ENCODE peak calls at places on chromosomes 1 and 21, in eight cellular contexts. I is GM12865, W is keratinocyte, K is HL-60, L is RWPE1, R is tibial artery, Q is HFF-Myc, H is BJ. G is an unnamed sample.

GRCh38 chr1:45300669-45300997 is 26.1 kb upstream of the HPDL start:
- DNase-seq in I (no peak), W (no peak), K (no peak), L (no peak), R (no peak), Q (no peak), H (no peak), G (no peak)

GRCh38 chr1:171532520-171532919 is 47.2 kb downstream of the PRRC2C start:
- DNase-seq in I (no peak), W (no peak), K (no peak), L (no peak), R (no peak), Q (no peak), H (no peak), G (no peak)

GRCh38 chr1:158838660-158839059 is 7.5 kb downstream of the MNDA start:
- DNase-seq in I (no peak), W (no peak), K (no peak), L (no peak), R (no peak), Q (no peak), H (no peak), G (no peak)

GRCh38 chr1:54256756-54257155 is 56.8 kb downstream of the MRPL37 start:
- DNase-seq in I (no peak), W (no peak), K (no peak), L (no peak), R (no peak), Q (no peak), H (no peak), G (no peak)

GRCh38 chr1:174074757-174075156 is 52.6 kb upstream of the RC3H1 start:
- DNase-seq in I (peak; percentile 18), W (no peak), K (no peak), L (peak; percentile 16), R (no peak), Q (peak; percentile 2), H (no peak), G (no peak)

GRCh38 chr1:40802078-40803075 is 18.8 kb downstream of the KCNQ4 start:
- DNase-seq in I (peak; percentile 90), W (peak; percentile 7), K (peak; percentile 64), L (peak; percentile 95), R (peak; percentile 75), Q (peak; percentile 9), H (peak; percentile 8), G (no peak)

GRCh38 chr1:185045793-185046441 is 559 bp downstream of the RNF2 start:
- DNase-seq in I (peak; percentile 47), W (no peak), K (no peak), L (peak; percentile 60), R (peak; percentile 26), Q (no peak), H (no peak), G (no peak)

GRCh38 chr1:4595341-4596225 is 58.8 kb upstream of the AJAP1 start:
- DNase-seq in I (no peak), W (no peak), K (no peak), L (no peak), R (no peak), Q (no peak), H (no peak), G (no peak)

GRCh38 chr1:209132736-209133467 is 450.6 kb upstream of the CAMK1G start:
- DNase-seq in I (no peak), W (no peak), K (no peak), L (no peak), R (no peak), Q (peak; percentile 5), H (no peak), G (no peak)

GRCh38 chr1:31937300-31938183 is 626 bp downstream of the PTP4A2 start:
- DNase-seq in I (peak; percentile 79), W (no peak), K (peak; percentile 59), L (peak; percentile 44), R (peak; percentile 83), Q (no peak), H (no peak), G (peak; percentile 72)

GRCh38 chr1:51283977-51284376 is 46.4 kb downstream of the TTC39A start:
- DNase-seq in I (no peak), W (no peak), K (no peak), L (no peak), R (no peak), Q (no peak), H (no peak), G (no peak)

GRCh38 chr1:90721210-90722194 is 4.4 kb upstream of the BARHL2 start:
- DNase-seq in I (peak; percentile 71), W (no peak), K (no peak), L (peak; percentile 53), R (no peak), Q (peak; percentile 11), H (peak; percentile 1), G (no peak)

GRCh38 chr1:187157115-187157514 is 328.4 kb downstream of the PLA2G4A start:
- DNase-seq in I (peak; percentile 7), W (no peak), K (no peak), L (no peak), R (no peak), Q (no peak), H (no peak), G (no peak)

GRCh38 chr1:27403065-27403726 is 10.8 kb downstream of the GPR3 start:
- DNase-seq in I (no peak), W (no peak), K (no peak), L (no peak), R (peak; percentile 83), Q (no peak), H (no peak), G (no peak)

GRCh38 chr1:168599636-168600035 is 23.2 kb downstream of the XCL1 start:
- DNase-seq in I (no peak), W (no peak), K (no peak), L (no peak), R (no peak), Q (no peak), H (no peak), G (no peak)

GRCh38 chr1:209585672-209586071 is 2.2 kb downstream of the CAMK1G start:
- DNase-seq in I (no peak), W (no peak), K (no peak), L (peak; percentile 23), R (no peak), Q (no peak), H (no peak), G (no peak)

GRCh38 chr1:32247983-32248889 is 1.2 kb downstream of the FAM167B start:
- DNase-seq in I (peak; percentile 91), W (no peak), K (peak; percentile 45), L (peak; percentile 67), R (peak; percentile 89), Q (no peak), H (no peak), G (peak; percentile 70)

GRCh38 chr1:188164459-188164858 is 1335.7 kb downstream of the PLA2G4A start:
- DNase-seq in I (no peak), W (no peak), K (no peak), L (no peak), R (no peak), Q (no peak), H (no peak), G (no peak)

GRCh38 chr1:6502000-6502891 is 10.8 kb upstream of the PLEKHG5 start:
- DNase-seq in I (no peak), W (no peak), K (no peak), L (no peak), R (peak; percentile 78), Q (no peak), H (no peak), G (no peak)

GRCh38 chr1:234315588-234315987 is 57.7 kb upstream of the COA6 start:
- DNase-seq in I (no peak), W (no peak), K (no peak), L (no peak), R (no peak), Q (no peak), H (no peak), G (no peak)

GRCh38 chr21:31781737-31782136 is 49.8 kb upstream of the SCAF4 start:
- DNase-seq in I (no peak), W (no peak), K (no peak), L (no peak), R (peak; percentile 73), Q (peak; percentile 37), H (no peak), G (peak; percentile 56)

GRCh38 chr1:19096990-19097389 is 113.1 kb downstream of the UBR4 start:
- DNase-seq in I (no peak), W (no peak), K (no peak), L (no peak), R (no peak), Q (no peak), H (no peak), G (no peak)
- TF ChIP-seq CTCF in I (no peak), W (no peak), K (no peak), L (no peak), R (no peak), Q (no peak), H (no peak), G (no peak)

DNA sequence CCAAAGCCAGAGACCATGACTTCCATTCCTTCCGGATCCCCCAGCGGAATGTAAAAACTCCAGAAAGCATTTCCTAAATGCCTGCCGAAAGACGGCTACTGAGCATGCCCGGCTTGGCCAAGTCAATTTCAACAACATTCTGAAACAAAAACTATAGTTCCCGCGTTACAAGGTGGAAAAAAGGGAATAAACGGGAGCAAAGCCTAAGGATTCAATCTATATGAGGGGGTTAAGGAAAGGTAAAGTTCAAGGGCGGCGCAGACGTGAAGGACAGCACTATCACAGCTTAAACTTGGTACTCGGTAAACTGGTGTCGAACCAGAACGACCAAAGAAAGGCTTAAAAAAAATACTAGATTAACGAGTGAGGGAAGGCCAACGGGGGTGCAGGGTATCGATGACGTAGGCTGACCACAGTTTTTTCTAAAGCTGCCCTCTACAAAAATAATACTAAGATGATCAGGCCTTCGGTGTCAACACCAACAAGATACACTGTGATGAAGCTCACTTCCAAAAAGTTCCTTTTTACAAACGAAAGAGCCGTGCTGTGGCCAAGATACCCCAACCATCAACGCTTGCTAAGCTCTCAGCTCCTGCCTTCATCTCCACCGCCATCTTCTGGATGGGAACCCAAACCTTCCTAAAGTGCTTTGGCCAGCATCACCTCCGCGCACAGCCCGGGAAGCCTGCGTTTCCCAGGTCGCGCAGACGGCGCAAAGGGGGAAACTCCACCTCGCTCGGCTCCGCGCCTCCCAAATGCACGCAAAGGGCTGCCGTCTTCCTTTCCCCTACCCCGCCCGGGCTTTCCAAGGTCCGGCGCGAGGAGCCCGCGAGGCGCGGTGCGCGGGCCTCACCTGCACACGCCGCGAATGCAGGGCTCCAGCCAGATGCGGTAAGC is 730 bp downstream of the USP48 start:
- DNase-seq in I (peak; percentile 88), W (no peak), K (no peak), L (peak; percentile 34), R (peak; percentile 47), Q (no peak), H (no peak), G (peak; percentile 61)
- TF ChIP-seq CTCF in I (peak; percentile 31), W (peak; percentile 17), K (no peak), L (no peak), R (no peak), Q (peak; percentile 12), H (peak; percentile 52), G (peak; percentile 46)

DNA sequence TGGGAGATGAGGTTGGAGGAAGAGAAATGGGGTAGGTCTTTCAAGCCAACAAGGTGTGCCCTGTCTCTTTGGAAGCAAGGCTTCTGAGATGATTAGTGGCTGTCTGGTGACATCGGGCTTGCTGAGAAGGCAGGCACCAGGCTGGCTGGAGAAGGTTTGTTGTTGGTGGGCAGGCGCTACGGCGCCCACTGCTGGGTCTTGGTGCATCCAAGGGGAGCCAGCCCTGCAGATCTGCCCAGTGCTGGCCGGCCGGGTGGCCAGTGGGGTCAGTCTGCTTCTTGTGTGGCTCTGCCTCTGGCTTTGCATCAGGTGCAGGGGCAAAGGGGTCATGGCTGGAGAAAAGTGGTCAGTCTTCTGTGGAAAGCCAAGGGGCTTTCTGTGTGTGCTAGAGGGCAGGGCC is 126.2 kb downstream of the TLR5 start:
- DNase-seq in I (no peak), W (no peak), K (no peak), L (no peak), R (no peak), Q (no peak), H (no peak), G (no peak)
- TF ChIP-seq CTCF in I (no peak), W (no peak), K (no peak), L (no peak), R (no peak), Q (no peak), H (no peak), G (no peak)

GRCh38 chr21:24197956-24198355 is 1409.3 kb downstream of the MRPL39 start:
- DNase-seq in I (no peak), W (no peak), K (no peak), L (no peak), R (no peak), Q (no peak), H (no peak), G (no peak)
- TF ChIP-seq CTCF in I (no peak), W (no peak), K (no peak), L (no peak), R (no peak), Q (no peak), H (no peak), G (no peak)

G was measured in CD14-positive monocyte.